ENCODE peak calls at places on chromosomes 16 and 17, in seven cellular contexts. One of them, this sample, is unnamed.

GRCh38 chr16:56242740-56243139 is 51.5 kb downstream of the GNAO1 start:
- DNase-seq in DND-41: no peak
- DNase-seq in foreskin fibroblast: no peak
- DNase-seq in dorsolateral prefrontal cortex: no peak
- DNase-seq in H9: no peak
- DNase-seq in MCF 10A: no peak
- DNase-seq in breast epithelium: no peak
- DNase-seq in this sample: no peak

GRCh38 chr17:83173997-83174858 is 94.8 kb downstream of the METRNL start:
- DNase-seq in DND-41: peak; percentile 2
- DNase-seq in foreskin fibroblast: no peak
- DNase-seq in dorsolateral prefrontal cortex: peak; percentile 14
- DNase-seq in H9: peak; percentile 29
- DNase-seq in MCF 10A: no peak
- DNase-seq in breast epithelium: peak; percentile 16
- DNase-seq in this sample: peak; percentile 85

GRCh38 chr17:58318627-58319180 is 9.9 kb downstream of the TSPOAP1 start:
- DNase-seq in DND-41: no peak
- DNase-seq in foreskin fibroblast: no peak
- DNase-seq in dorsolateral prefrontal cortex: no peak
- DNase-seq in H9: no peak
- DNase-seq in MCF 10A: no peak
- DNase-seq in breast epithelium: no peak
- DNase-seq in this sample: no peak

GRCh38 chr16:29804455-29805231 is 1.7 kb upstream of the MAZ start:
- DNase-seq in DND-41: peak; percentile 34
- DNase-seq in foreskin fibroblast: peak; percentile 72
- DNase-seq in dorsolateral prefrontal cortex: no peak
- DNase-seq in H9: no peak
- DNase-seq in MCF 10A: peak; percentile 64
- DNase-seq in breast epithelium: no peak
- DNase-seq in this sample: no peak

GRCh38 chr16:1093284-1094123 is 2.5 kb downstream of the C1QTNF8 start:
- DNase-seq in DND-41: no peak
- DNase-seq in foreskin fibroblast: peak; percentile 21
- DNase-seq in dorsolateral prefrontal cortex: no peak
- DNase-seq in H9: peak; percentile 77
- DNase-seq in MCF 10A: no peak
- DNase-seq in breast epithelium: no peak
- DNase-seq in this sample: no peak

GRCh38 chr17:2421315-2422147 is 20.7 kb upstream of the MNT start:
- DNase-seq in DND-41: no peak
- DNase-seq in foreskin fibroblast: peak; percentile 37
- DNase-seq in dorsolateral prefrontal cortex: no peak
- DNase-seq in H9: no peak
- DNase-seq in MCF 10A: no peak
- DNase-seq in breast epithelium: no peak
- DNase-seq in this sample: no peak

GRCh38 chr16:77840623-77841274 is 52.4 kb downstream of the VAT1L start:
- DNase-seq in DND-41: no peak
- DNase-seq in foreskin fibroblast: no peak
- DNase-seq in dorsolateral prefrontal cortex: no peak
- DNase-seq in H9: no peak
- DNase-seq in MCF 10A: peak; percentile 27
- DNase-seq in breast epithelium: no peak
- DNase-seq in this sample: no peak

GRCh38 chr16:5644132-5644531 is 546.5 kb upstream of the EEF2KMT start:
- DNase-seq in DND-41: no peak
- DNase-seq in foreskin fibroblast: no peak
- DNase-seq in dorsolateral prefrontal cortex: no peak
- DNase-seq in H9: no peak
- DNase-seq in MCF 10A: no peak
- DNase-seq in breast epithelium: no peak
- DNase-seq in this sample: no peak

GRCh38 chr16:74030000-74030399 is 266.6 kb upstream of the PSMD7 start:
- DNase-seq in DND-41: no peak
- DNase-seq in foreskin fibroblast: no peak
- DNase-seq in dorsolateral prefrontal cortex: no peak
- DNase-seq in H9: no peak
- DNase-seq in MCF 10A: no peak
- DNase-seq in breast epithelium: no peak
- DNase-seq in this sample: no peak

GRCh38 chr16:74034862-74035261 is 261.8 kb upstream of the PSMD7 start:
- DNase-seq in DND-41: peak; percentile 47
- DNase-seq in foreskin fibroblast: peak; percentile 17
- DNase-seq in dorsolateral prefrontal cortex: no peak
- DNase-seq in H9: no peak
- DNase-seq in MCF 10A: peak; percentile 39
- DNase-seq in breast epithelium: no peak
- DNase-seq in this sample: no peak

GRCh38 chr16:74031551-74031950 is 265.1 kb upstream of the PSMD7 start:
- DNase-seq in DND-41: no peak
- DNase-seq in foreskin fibroblast: no peak
- DNase-seq in dorsolateral prefrontal cortex: no peak
- DNase-seq in H9: no peak
- DNase-seq in MCF 10A: no peak
- DNase-seq in breast epithelium: no peak
- DNase-seq in this sample: no peak

GRCh38 chr16:74035816-74036215 is 260.8 kb upstream of the PSMD7 start:
- DNase-seq in DND-41: peak; percentile 65
- DNase-seq in foreskin fibroblast: peak; percentile 0
- DNase-seq in dorsolateral prefrontal cortex: no peak
- DNase-seq in H9: no peak
- DNase-seq in MCF 10A: peak; percentile 16
- DNase-seq in breast epithelium: no peak
- DNase-seq in this sample: no peak
- TF ChIP-seq CTCF in DND-41: peak; percentile 85
- TF ChIP-seq CTCF in foreskin fibroblast: peak; percentile 21
- TF ChIP-seq CTCF in dorsolateral prefrontal cortex: no peak
- TF ChIP-seq CTCF in H9: peak; percentile 52
- TF ChIP-seq CTCF in MCF 10A: no peak
- TF ChIP-seq CTCF in breast epithelium: no peak
- TF ChIP-seq CTCF in this sample: peak; percentile 34

GRCh38 chr16:75801307-75801706 is 75.0 kb upstream of the CPHXL start:
- DNase-seq in DND-41: no peak
- DNase-seq in foreskin fibroblast: peak; percentile 2
- DNase-seq in dorsolateral prefrontal cortex: no peak
- DNase-seq in H9: no peak
- DNase-seq in MCF 10A: peak; percentile 22
- DNase-seq in breast epithelium: no peak
- DNase-seq in this sample: no peak
- TF ChIP-seq CTCF in DND-41: peak; percentile 13
- TF ChIP-seq CTCF in foreskin fibroblast: no peak
- TF ChIP-seq CTCF in dorsolateral prefrontal cortex: peak; percentile 59
- TF ChIP-seq CTCF in H9: peak; percentile 54
- TF ChIP-seq CTCF in MCF 10A: peak; percentile 48
- TF ChIP-seq CTCF in breast epithelium: no peak
- TF ChIP-seq CTCF in this sample: no peak

GRCh38 chr17:41325611-41326010 is 10.1 kb upstream of the KRTAP17-1 start:
- DNase-seq in DND-41: no peak
- DNase-seq in foreskin fibroblast: no peak
- DNase-seq in dorsolateral prefrontal cortex: no peak
- DNase-seq in H9: no peak
- DNase-seq in MCF 10A: no peak
- DNase-seq in breast epithelium: no peak
- DNase-seq in this sample: no peak

GRCh38 chr17:41325126-41325525 is 9.6 kb upstream of the KRTAP17-1 start:
- DNase-seq in DND-41: no peak
- DNase-seq in foreskin fibroblast: no peak
- DNase-seq in dorsolateral prefrontal cortex: no peak
- DNase-seq in H9: no peak
- DNase-seq in MCF 10A: no peak
- DNase-seq in breast epithelium: no peak
- DNase-seq in this sample: peak; percentile 70

GRCh38 chr17:41322903-41323895 is 7.7 kb upstream of the KRTAP17-1 start:
- DNase-seq in DND-41: no peak
- DNase-seq in foreskin fibroblast: no peak
- DNase-seq in dorsolateral prefrontal cortex: no peak
- DNase-seq in H9: no peak
- DNase-seq in MCF 10A: no peak
- DNase-seq in breast epithelium: no peak
- DNase-seq in this sample: peak; percentile 63

GRCh38 chr17:41326173-41327145 is 10.9 kb upstream of the KRTAP17-1 start:
- DNase-seq in DND-41: no peak
- DNase-seq in foreskin fibroblast: no peak
- DNase-seq in dorsolateral prefrontal cortex: no peak
- DNase-seq in H9: no peak
- DNase-seq in MCF 10A: no peak
- DNase-seq in breast epithelium: no peak
- DNase-seq in this sample: peak; percentile 66

GRCh38 chr17:41324180-41325075 is 8.9 kb upstream of the KRTAP17-1 start:
- DNase-seq in DND-41: no peak
- DNase-seq in foreskin fibroblast: no peak
- DNase-seq in dorsolateral prefrontal cortex: no peak
- DNase-seq in H9: peak; percentile 83
- DNase-seq in MCF 10A: peak; percentile 51
- DNase-seq in breast epithelium: peak; percentile 66
- DNase-seq in this sample: peak; percentile 49
- TF ChIP-seq CTCF in DND-41: no peak
- TF ChIP-seq CTCF in foreskin fibroblast: peak; percentile 24
- TF ChIP-seq CTCF in dorsolateral prefrontal cortex: no peak
- TF ChIP-seq CTCF in H9: peak; percentile 65
- TF ChIP-seq CTCF in MCF 10A: peak; percentile 35
- TF ChIP-seq CTCF in breast epithelium: peak; percentile 58
- TF ChIP-seq CTCF in this sample: no peak

GRCh38 chr17:76056882-76057281 is 15.4 kb downstream of the SRP68 start:
- DNase-seq in DND-41: no peak
- DNase-seq in foreskin fibroblast: no peak
- DNase-seq in dorsolateral prefrontal cortex: no peak
- DNase-seq in H9: no peak
- DNase-seq in MCF 10A: no peak
- DNase-seq in breast epithelium: no peak
- DNase-seq in this sample: no peak
- TF ChIP-seq CTCF in DND-41: peak; percentile 45
- TF ChIP-seq CTCF in foreskin fibroblast: no peak
- TF ChIP-seq CTCF in dorsolateral prefrontal cortex: no peak
- TF ChIP-seq CTCF in H9: no peak
- TF ChIP-seq CTCF in MCF 10A: no peak
- TF ChIP-seq CTCF in breast epithelium: no peak
- TF ChIP-seq CTCF in this sample: no peak

GRCh38 chr17:80961931-80962330 is 29.7 kb upstream of the CHMP6 start:
- DNase-seq in DND-41: no peak
- DNase-seq in foreskin fibroblast: no peak
- DNase-seq in dorsolateral prefrontal cortex: no peak
- DNase-seq in H9: no peak
- DNase-seq in MCF 10A: no peak
- DNase-seq in breast epithelium: no peak
- DNase-seq in this sample: no peak

GRCh38 chr17:80960797-80961452 is 30.7 kb upstream of the CHMP6 start:
- DNase-seq in DND-41: no peak
- DNase-seq in foreskin fibroblast: no peak
- DNase-seq in dorsolateral prefrontal cortex: no peak
- DNase-seq in H9: no peak
- DNase-seq in MCF 10A: no peak
- DNase-seq in breast epithelium: no peak
- DNase-seq in this sample: no peak

GRCh38 chr17:80962356-80963329 is 29.0 kb upstream of the CHMP6 start:
- DNase-seq in DND-41: no peak
- DNase-seq in foreskin fibroblast: no peak
- DNase-seq in dorsolateral prefrontal cortex: no peak
- DNase-seq in H9: no peak
- DNase-seq in MCF 10A: no peak
- DNase-seq in breast epithelium: no peak
- DNase-seq in this sample: no peak

GRCh38 chr17:80960037-80960796 is 31.4 kb upstream of the CHMP6 start:
- DNase-seq in DND-41: no peak
- DNase-seq in foreskin fibroblast: no peak
- DNase-seq in dorsolateral prefrontal cortex: no peak
- DNase-seq in H9: no peak
- DNase-seq in MCF 10A: no peak
- DNase-seq in breast epithelium: no peak
- DNase-seq in this sample: no peak

GRCh38 chr17:80961516-80961915 is 30.1 kb upstream of the CHMP6 start:
- DNase-seq in DND-41: no peak
- DNase-seq in foreskin fibroblast: no peak
- DNase-seq in dorsolateral prefrontal cortex: no peak
- DNase-seq in H9: no peak
- DNase-seq in MCF 10A: no peak
- DNase-seq in breast epithelium: no peak
- DNase-seq in this sample: no peak
- TF ChIP-seq CTCF in DND-41: peak; percentile 3
- TF ChIP-seq CTCF in foreskin fibroblast: no peak
- TF ChIP-seq CTCF in dorsolateral prefrontal cortex: no peak
- TF ChIP-seq CTCF in H9: no peak
- TF ChIP-seq CTCF in MCF 10A: no peak
- TF ChIP-seq CTCF in breast epithelium: no peak
- TF ChIP-seq CTCF in this sample: no peak

DNA sequence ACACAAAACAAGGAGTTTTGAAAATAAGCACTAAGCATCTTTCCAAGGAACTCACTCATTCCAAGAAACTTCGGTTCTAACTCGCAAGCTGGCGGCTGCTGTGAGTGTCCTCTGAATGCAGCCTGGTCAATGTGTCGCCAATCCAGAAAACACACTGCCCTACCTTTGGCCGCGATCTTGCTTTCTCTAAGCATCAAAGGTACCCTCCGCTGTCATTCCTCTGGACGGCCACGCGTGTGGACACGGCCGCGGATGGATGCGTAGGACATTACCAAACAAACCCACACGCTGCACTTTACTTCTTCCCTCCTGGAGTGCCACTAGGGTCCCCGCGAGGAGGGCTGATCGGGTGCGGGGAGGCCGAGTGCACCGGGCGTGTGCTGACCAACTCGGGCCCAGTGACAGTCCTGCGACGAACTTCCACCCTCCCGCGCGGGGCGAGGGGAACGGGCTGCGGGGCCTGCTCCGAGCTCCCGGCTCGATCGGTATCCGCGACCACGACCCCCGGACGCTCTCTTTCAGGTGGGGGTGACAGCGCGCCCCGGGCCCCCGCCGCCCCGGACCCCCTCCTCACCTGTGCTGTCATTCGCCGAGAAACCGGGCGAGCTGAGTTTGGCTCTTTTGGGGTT is 1.1 kb downstream of the CREBBP start:
- DNase-seq in DND-41: no peak
- DNase-seq in foreskin fibroblast: peak; percentile 36
- DNase-seq in dorsolateral prefrontal cortex: no peak
- DNase-seq in H9: peak; percentile 32
- DNase-seq in MCF 10A: no peak
- DNase-seq in breast epithelium: no peak
- DNase-seq in this sample: no peak
- TF ChIP-seq CTCF in DND-41: no peak
- TF ChIP-seq CTCF in foreskin fibroblast: no peak
- TF ChIP-seq CTCF in dorsolateral prefrontal cortex: no peak
- TF ChIP-seq CTCF in H9: no peak
- TF ChIP-seq CTCF in MCF 10A: no peak
- TF ChIP-seq CTCF in breast epithelium: peak; percentile 20
- TF ChIP-seq CTCF in this sample: no peak

This sample was measured in osteocyte.